ENCODE peak calls at places on chromosomes 6 and 20, in six cellular contexts. J is AG10803, T is heart right ventricle, N is PC-3, S is mesothelial cell of epicardium, O is MM.1S. C is an unnamed sample.

GRCh38 chr6:15088904-15089568 is 156.8 kb upstream of the JARID2 start:
- DNase-seq in N (no peak), T (no peak), J (no peak), S (no peak), O (no peak), C (no peak)

GRCh38 chr6:106383573-106383972 is 23.1 kb downstream of the CRYBG1 start:
- DNase-seq in J (peak), N (peak), S (no peak), T (no peak), O (no peak), C (no peak)

GRCh38 chr20:46305973-46306360 is 2.3 kb downstream of the CDH22 start:
- DNase-seq in O (no peak), T (no peak), J (no peak), N (no peak), S (no peak), C (no peak)

GRCh38 chr6:45116714-45117410 is 211.3 kb upstream of the RUNX2 start:
- DNase-seq in O (no peak), S (no peak), N (peak), T (no peak), J (peak), C (peak)

GRCh38 chr20:38672504-38672903 is 51.8 kb upstream of the SLC32A1 start:
- DNase-seq in J (no peak), N (no peak), S (no peak), T (no peak), O (no peak), C (no peak)

GRCh38 chr6:5737460-5737859 is 269.3 kb downstream of the NRN1 start:
- DNase-seq in J (no peak), T (no peak), O (no peak), N (no peak), S (no peak), C (no peak)

GRCh38 chr6:136927313-136927712 is 5.2 kb downstream of the SLC35D3 start:
- DNase-seq in O (no peak), N (peak), S (no peak), J (no peak), T (no peak), C (no peak)

GRCh38 chr6:29590218-29590808 is 5.4 kb downstream of the OR2H2 start:
- DNase-seq in T (no peak), S (no peak), J (no peak), N (no peak), O (no peak), C (no peak)

GRCh38 chr6:24581084-24581669 is 64.8 kb downstream of the KIAA0319 start:
- DNase-seq in N (peak), T (peak), O (peak), S (peak), J (peak), C (peak)

GRCh38 chr6:33566182-33567084 is 13.6 kb downstream of the BAK1 start:
- DNase-seq in T (no peak), J (no peak), O (no peak), N (peak), S (no peak), C (no peak)

GRCh38 chr6:24356310-24357035 is 1.4 kb downstream of the DCDC2 start:
- DNase-seq in J (no peak), N (no peak), S (no peak), O (no peak), T (no peak), C (no peak)

GRCh38 chr6:37524025-37524647 is 24.4 kb upstream of the CCDC167 start:
- DNase-seq in N (peak), O (no peak), T (no peak), S (no peak), J (no peak), C (no peak)

GRCh38 chr20:663315-664090 is 10.5 kb upstream of the SRXN1 start:
- DNase-seq in O (no peak), T (no peak), N (no peak), J (no peak), S (no peak), C (no peak)

GRCh38 chr6:33857301-33858052 is 53.7 kb upstream of the MLN start:
- DNase-seq in J (no peak), N (no peak), S (no peak), T (no peak), O (no peak), C (no peak)

GRCh38 chr20:61539706-61540360 is 287.8 kb downstream of the CDH4 start:
- DNase-seq in N (no peak), S (no peak), J (no peak), T (no peak), O (no peak), C (no peak)

GRCh38 chr20:1391640-1392442 is 1.0 kb downstream of the FKBP1A start:
- DNase-seq in S (no peak), T (no peak), O (no peak), J (no peak), N (peak), C (no peak)

GRCh38 chr6:99736302-99736701 is 129.7 kb downstream of the PRDM13 start:
- DNase-seq in O (peak), J (no peak), N (peak), T (no peak), S (no peak), C (no peak)

GRCh38 chr6:10837692-10837996 is 695 bp downstream of the MAK start:
- DNase-seq in O (no peak), S (no peak), N (peak), T (peak), J (no peak), C (no peak)

GRCh38 chr6:106547961-106548453 is 81.3 kb downstream of the RTN4IP1 start:
- DNase-seq in N (peak), S (no peak), T (no peak), J (peak), O (no peak), C (no peak)

GRCh38 chr20:36848078-36848660 is 27.8 kb upstream of the TLDC2 start:
- DNase-seq in O (no peak), J (peak), T (peak), N (no peak), S (no peak), C (peak)

GRCh38 chr20:1331101-1331500 is 2.2 kb upstream of the SDCBP2 start:
- DNase-seq in N (no peak), O (no peak), J (no peak), S (no peak), T (no peak), C (no peak)

GRCh38 chr6:5085638-5086293 is 625 bp downstream of the PPP1R3G start:
- DNase-seq in O (peak), S (peak), J (peak), T (no peak), N (peak), C (no peak)

GRCh38 chr6:132333639-132334516 is 67.4 kb downstream of the MOXD1 start:
- DNase-seq in T (peak), S (no peak), O (no peak), N (peak), J (peak), C (peak)

GRCh38 chr6:118758942-118759341 is 107.6 kb upstream of the CEP85L start:
- DNase-seq in T (no peak), N (no peak), O (no peak), S (no peak), J (no peak), C (no peak)

GRCh38 chr6:56671651-56672461 is 29.2 kb upstream of the DST start:
- DNase-seq in N (no peak), S (no peak), O (no peak), J (no peak), T (no peak), C (no peak)

GRCh38 chr20:34420146-34420545 is 57.1 kb downstream of the ITCH start:
- DNase-seq in J (no peak), S (no peak), N (peak), O (no peak), T (no peak), C (no peak)

GRCh38 chr20:32780278-32780677 is 18.1 kb downstream of the DNMT3B start:
- DNase-seq in N (no peak), O (no peak), J (no peak), T (no peak), S (no peak), C (no peak)

DNA sequence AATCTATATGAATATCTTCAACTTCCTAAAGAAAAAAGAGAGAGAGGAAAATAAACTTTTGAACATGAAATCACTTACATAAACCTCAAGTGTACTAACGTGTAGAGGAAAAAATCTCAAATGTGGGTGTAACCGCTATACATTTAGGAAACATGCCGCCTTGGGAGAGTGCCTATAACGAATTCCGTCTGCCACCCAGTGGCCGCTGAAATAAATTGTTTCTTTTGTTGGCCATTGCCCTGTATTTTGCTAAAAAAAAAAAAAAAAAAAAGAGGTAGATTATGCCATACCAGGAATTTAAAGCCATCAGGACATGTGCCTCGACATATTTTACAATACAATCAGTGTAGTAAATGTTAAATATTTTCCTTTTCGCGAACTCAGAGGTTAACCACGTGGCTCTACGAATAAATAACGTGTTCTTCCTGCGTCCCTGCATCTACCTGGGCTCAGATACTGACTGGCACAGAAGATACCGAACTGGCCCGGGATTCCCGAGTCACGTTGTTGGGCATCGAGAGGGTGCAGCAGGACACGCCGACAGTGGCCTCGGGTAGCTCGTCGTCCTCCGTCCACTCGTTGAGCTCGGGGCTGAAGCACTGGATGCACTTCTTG is 14.3 kb downstream of the KLHL31 start:
- DNase-seq in J (peak), S (no peak), T (peak), O (peak), N (peak), C (peak)
- TF ChIP-seq CTCF in J (peak), S (peak), T (peak), O (peak), N (peak), C (peak)

GRCh38 chr6:67952121-67952520 is 683.0 kb upstream of the ADGRB3 start:
- DNase-seq in N (peak), J (peak), S (no peak), T (no peak), O (no peak), C (no peak)
- TF ChIP-seq CTCF in N (no peak), J (no peak), S (no peak), T (no peak), O (no peak), C (no peak)

GRCh38 chr20:44886276-44886671 is 769 bp downstream of the YWHAB start:
- DNase-seq in J (no peak), S (no peak), N (no peak), T (no peak), O (no peak), C (no peak)

GRCh38 chr20:44885392-44886275 is at the start of gene YWHAB:
- DNase-seq in T (peak), N (peak), J (peak), O (peak), S (peak), C (peak)

GRCh38 chr20:44887466-44887865 is 2.0 kb downstream of the YWHAB start:
- DNase-seq in S (no peak), J (no peak), T (no peak), O (no peak), N (no peak), C (no peak)

GRCh38 chr20:44886828-44887227 is 1.3 kb downstream of the YWHAB start:
- DNase-seq in S (no peak), J (no peak), N (no peak), O (no peak), T (no peak), C (no peak)

GRCh38 chr20:44888226-44889103 is 3.0 kb downstream of the YWHAB start:
- DNase-seq in T (no peak), J (peak), S (no peak), O (no peak), N (peak), C (no peak)
- TF ChIP-seq CTCF in T (no peak), J (peak), S (peak), O (peak), N (peak), C (no peak)

DNA sequence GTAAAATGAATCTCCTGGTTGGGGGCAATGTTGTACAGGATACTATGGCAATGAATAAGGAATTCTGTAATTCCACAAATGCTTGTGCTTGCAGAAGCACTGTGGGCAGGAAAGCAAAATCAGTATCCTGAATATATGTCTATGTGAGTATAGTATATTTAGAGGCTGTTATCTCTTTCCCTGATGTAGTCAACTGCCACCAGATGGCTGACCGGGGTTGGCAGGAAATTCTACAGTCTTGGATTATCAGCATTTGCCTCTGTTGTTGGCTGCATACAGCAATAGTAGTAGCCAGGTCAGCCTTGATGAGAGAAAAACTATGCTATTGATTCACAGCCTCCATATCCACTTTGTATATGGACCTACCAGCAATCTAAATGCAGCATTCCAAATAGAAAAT is 425.1 kb upstream of the JAG1 start:
- DNase-seq in T (no peak), J (no peak), O (no peak), S (no peak), N (peak), C (no peak)
- TF ChIP-seq CTCF in T (no peak), J (peak), O (no peak), S (no peak), N (peak), C (no peak)